ENCODE peak calls at places on chromosomes 2 and 18, in eight cellular contexts. Z is H1, I is transverse colon, G is spleen, N is stomach, T is breast epithelium, Q is HCT116, K is suprapubic skin. M is an unnamed sample.

GRCh38 chr2:197576631-197577030 is 60.8 kb downstream of the MOB4 start:
- DNase-seq in N (no peak), Z (no peak), Q (no peak), I (no peak), K (no peak), T (no peak), G (no peak), M (no peak)

GRCh38 chr2:71256421-71256820 is 29.5 kb upstream of the PAIP2B start:
- DNase-seq in I (no peak), T (no peak), Q (no peak), K (no peak), Z (no peak), G (no peak), N (no peak), M (no peak)

GRCh38 chr18:76495435-76496199 is 575 bp upstream of the ZNF516 start:
- DNase-seq in K (no peak), Q (no peak), I (peak; percentile 57), N (no peak), T (no peak), Z (no peak), G (peak; percentile 86), M (peak; percentile 65)

GRCh38 chr2:56167616-56168015 is 16.2 kb upstream of the CCDC85A start:
- DNase-seq in Z (no peak), Q (no peak), I (no peak), G (no peak), N (no peak), T (no peak), K (no peak), M (no peak)

GRCh38 chr2:175855794-175856453 is 146.1 kb downstream of the LNPK start:
- DNase-seq in Q (peak; percentile 18), Z (no peak), N (no peak), I (peak; percentile 8), K (no peak), T (no peak), G (no peak), M (no peak)

GRCh38 chr18:2641638-2642037 is 13.9 kb upstream of the SMCHD1 start:
- DNase-seq in T (no peak), N (no peak), K (no peak), Z (no peak), G (no peak), I (no peak), Q (no peak), M (no peak)

GRCh38 chr2:108803045-108803736 is 16.6 kb downstream of the CCDC138 start:
- DNase-seq in Q (no peak), G (no peak), T (no peak), K (no peak), I (no peak), N (no peak), Z (no peak), M (no peak)

GRCh38 chr2:40827371-40827770 is 375.5 kb upstream of the SLC8A1 start:
- DNase-seq in G (no peak), Z (no peak), N (no peak), Q (no peak), I (no peak), K (no peak), T (no peak), M (no peak)

GRCh38 chr2:161426788-161427412 is 10.8 kb downstream of the TBR1 start:
- DNase-seq in K (no peak), N (no peak), Q (no peak), T (no peak), G (no peak), I (no peak), Z (no peak), M (peak; percentile 43)

GRCh38 chr2:129935118-129935517 is 44.3 kb upstream of the RAB6C start:
- DNase-seq in Q (no peak), I (no peak), Z (no peak), N (no peak), K (no peak), G (no peak), T (no peak), M (peak; percentile 69)

GRCh38 chr2:210617732-210618330 is 61.4 kb downstream of the CPS1 start:
- DNase-seq in Z (no peak), K (no peak), T (no peak), I (no peak), Q (peak; percentile 12), G (no peak), N (no peak), M (peak; percentile 69)

GRCh38 chr18:3857544-3857943 is 407.6 kb downstream of the TGIF1 start:
- DNase-seq in Z (no peak), K (no peak), I (no peak), Q (no peak), N (no peak), T (no peak), G (no peak), M (no peak)

GRCh38 chr18:58661423-58661822 is 9.8 kb upstream of the MALT1 start:
- DNase-seq in K (no peak), Q (no peak), Z (no peak), I (no peak), G (no peak), N (no peak), T (no peak), M (peak; percentile 24)

GRCh38 chr18:48638896-48639771 is 100.3 kb downstream of the CTIF start:
- DNase-seq in G (no peak), Q (no peak), N (no peak), Z (no peak), K (no peak), I (no peak), T (no peak), M (no peak)

GRCh38 chr2:105868060-105868459 is 123.3 kb downstream of the NCK2 start:
- DNase-seq in N (no peak), T (no peak), G (no peak), Q (no peak), K (no peak), Z (no peak), I (no peak), M (no peak)

GRCh38 chr2:23601301-23601965 is 216.5 kb downstream of the KLHL29 start:
- DNase-seq in I (no peak), N (no peak), T (no peak), G (peak; percentile 52), Q (no peak), Z (no peak), K (no peak), M (no peak)

GRCh38 chr2:65053199-65053598 is 3.0 kb upstream of the CEP68 start:
- DNase-seq in N (no peak), T (no peak), I (peak; percentile 54), K (no peak), G (no peak), Q (no peak), Z (no peak), M (no peak)

GRCh38 chr2:29290293-29291052 is 175.3 kb downstream of the CLIP4 start:
- DNase-seq in Z (no peak), T (no peak), K (no peak), G (no peak), N (no peak), I (no peak), Q (no peak), M (peak; percentile 54)

GRCh38 chr2:105877945-105878344 is 133.2 kb downstream of the NCK2 start:
- DNase-seq in T (no peak), I (no peak), Q (no peak), G (no peak), N (no peak), K (no peak), Z (no peak), M (no peak)

GRCh38 chr2:209901187-209901586 is 101.3 kb upstream of the RPE start:
- DNase-seq in T (no peak), G (no peak), Z (no peak), Q (no peak), I (no peak), K (no peak), N (no peak), M (no peak)

GRCh38 chr18:50751490-50751889 is 68.3 kb downstream of the MRO start:
- DNase-seq in T (no peak), G (no peak), N (no peak), I (no peak), Z (no peak), Q (no peak), K (no peak), M (no peak)

GRCh38 chr2:240131941-240132650 is 4.0 kb downstream of the COPS9 start:
- DNase-seq in T (no peak), G (peak; percentile 66), Z (no peak), K (peak; percentile 70), I (no peak), N (no peak), Q (no peak), M (peak; percentile 56)

GRCh38 chr2:176910828-176911227 is 301.8 kb upstream of the HNRNPA3 start:
- DNase-seq in G (no peak), T (no peak), Z (no peak), I (no peak), K (no peak), Q (no peak), N (no peak), M (no peak)
- TF ChIP-seq POLR2AphosphoS5 in G (no peak), T (no peak), Z (no peak), I (no peak), K (no peak), Q (no peak), N (no peak), M (no peak)

DNA sequence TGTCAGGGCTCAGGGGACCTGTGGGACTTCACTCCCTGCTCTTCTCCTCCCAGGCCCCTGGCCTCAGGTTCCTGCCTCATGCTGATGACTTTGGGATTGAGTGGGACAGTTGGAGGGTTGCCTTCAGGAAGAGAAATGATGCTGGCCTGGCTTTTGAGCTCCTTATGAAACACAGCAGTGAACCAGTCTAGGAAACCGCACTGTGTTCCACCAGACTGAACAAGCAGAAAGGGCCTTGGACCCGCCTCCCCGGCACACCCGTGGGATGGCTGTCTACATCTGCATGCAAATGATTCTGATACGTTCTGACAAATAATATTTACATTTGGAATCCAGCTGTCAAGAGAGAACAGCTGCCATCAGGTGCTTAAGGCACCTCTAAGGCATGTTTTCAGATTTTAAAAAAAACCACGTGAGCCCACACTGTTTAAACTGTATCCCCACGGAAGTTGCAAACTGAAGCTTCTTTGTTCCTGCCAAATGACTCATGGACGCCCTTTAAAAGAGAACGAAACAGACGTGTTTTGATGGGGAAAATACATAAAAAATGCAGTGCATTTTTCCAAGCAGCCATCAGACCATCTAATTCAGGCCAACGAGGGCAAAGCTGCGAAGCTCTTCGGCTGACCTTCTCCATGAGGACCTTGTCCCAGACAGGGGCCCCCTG is 27.6 kb upstream of the ASAP2 start:
- DNase-seq in I (peak; percentile 76), N (peak; percentile 75), G (no peak), Z (no peak), Q (no peak), K (no peak), T (peak; percentile 50), M (no peak)
- TF ChIP-seq POLR2AphosphoS5 in I (no peak), N (peak; percentile 21), G (no peak), Z (no peak), Q (no peak), K (no peak), T (no peak), M (no peak)

DNA sequence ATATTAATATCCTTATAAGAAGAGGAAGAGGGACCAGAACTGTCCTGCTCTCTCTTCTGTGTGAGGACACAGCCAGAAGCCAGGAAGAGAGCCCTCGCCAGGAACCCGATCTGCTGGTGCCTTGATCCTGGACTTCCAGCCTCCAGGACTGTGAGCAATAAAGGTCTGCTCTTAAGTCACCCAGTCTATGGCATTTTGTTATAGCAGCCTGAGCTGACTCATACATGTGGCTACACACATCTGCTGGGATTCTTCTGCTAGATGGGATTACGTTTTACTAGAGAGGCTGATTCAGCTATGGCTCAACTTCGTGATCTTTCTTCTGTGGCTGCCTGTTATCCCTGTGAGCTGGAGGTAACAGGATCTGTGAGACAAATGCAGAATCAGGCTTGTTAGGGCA is 29.6 kb downstream of the ARL4C start:
- DNase-seq in T (no peak), N (no peak), G (no peak), K (no peak), Z (no peak), Q (no peak), I (no peak), M (no peak)
- TF ChIP-seq POLR2AphosphoS5 in T (no peak), N (no peak), G (no peak), K (no peak), Z (no peak), Q (no peak), I (no peak), M (no peak)

GRCh38 chr18:42155024-42155423 is 200.0 kb downstream of the PIK3C3 start:
- DNase-seq in Z (no peak), I (no peak), N (no peak), T (no peak), K (no peak), Q (no peak), G (no peak), M (no peak)
- TF ChIP-seq POLR2AphosphoS5 in Z (no peak), I (no peak), N (no peak), T (no peak), K (no peak), Q (no peak), G (no peak), M (no peak)